ENCODE peak calls at places on chromosome 5, in six cellular contexts. W is HCT116; Q is mucosa of descending colon; M is CD8-positive, alpha-beta T cell; F is CD4-positive, alpha-beta T cell; N is fibroblast of mammary gland. P is an unnamed sample.

GRCh38 chr5:113000466-113000865 is 23.9 kb downstream of the DCP2 start:
- DNase-seq in W (no peak), N (peak; percentile 43), M (no peak), Q (no peak), F (no peak), P (no peak)

GRCh38 chr5:43034591-43034968 is 5.5 kb downstream of the ANXA2R start:
- DNase-seq in N (peak; percentile 52), F (peak; percentile 16), M (peak; percentile 38), W (no peak), Q (no peak), P (no peak)

GRCh38 chr5:66469684-66470083 is 126.5 kb upstream of the MAST4 start:
- DNase-seq in Q (no peak), N (peak; percentile 5), M (no peak), F (no peak), W (peak; percentile 6), P (no peak)

GRCh38 chr5:133309166-133309791 is 257.5 kb downstream of the HSPA4 start:
- DNase-seq in M (no peak), N (no peak), Q (no peak), W (no peak), F (no peak), P (no peak)

GRCh38 chr5:67964619-67965018 is 250.9 kb upstream of the PIK3R1 start:
- DNase-seq in N (no peak), F (no peak), W (no peak), M (no peak), Q (no peak), P (no peak)

GRCh38 chr5:90983148-90983547 is 400.0 kb downstream of the ARRDC3 start:
- DNase-seq in N (peak; percentile 91), F (no peak), W (no peak), M (no peak), Q (no peak), P (no peak)

GRCh38 chr5:172678902-172679301 is 37.8 kb downstream of the NEURL1B start:
- DNase-seq in W (no peak), Q (no peak), F (no peak), M (no peak), N (no peak), P (no peak)

GRCh38 chr5:103490340-103490739 is 72.2 kb downstream of the NUDT12 start:
- DNase-seq in Q (no peak), W (no peak), F (no peak), N (no peak), M (no peak), P (no peak)

GRCh38 chr5:125549322-125549871 is 803.0 kb upstream of the ZNF608 start:
- DNase-seq in Q (no peak), F (no peak), N (no peak), W (no peak), M (no peak), P (no peak)

GRCh38 chr5:112483704-112484103 is 64.6 kb upstream of the EPB41L4A start:
- DNase-seq in F (no peak), N (no peak), Q (no peak), W (no peak), M (no peak), P (no peak)

GRCh38 chr5:155193018-155193417 is 179.5 kb downstream of the KIF4B start:
- DNase-seq in W (no peak), F (no peak), M (no peak), N (no peak), Q (no peak), P (no peak)

GRCh38 chr5:151612689-151613427 is 21.7 kb upstream of the FAT2 start:
- DNase-seq in W (peak; percentile 19), N (no peak), F (no peak), M (peak; percentile 48), Q (no peak), P (no peak)

GRCh38 chr5:179615203-179615602 is 8.3 kb downstream of the HNRNPH1 start:
- DNase-seq in M (no peak), Q (no peak), W (no peak), F (no peak), N (no peak), P (no peak)

GRCh38 chr5:110414360-110414759 is 312.1 kb downstream of the TMEM232 start:
- DNase-seq in M (no peak), W (no peak), F (no peak), N (peak; percentile 24), Q (no peak), P (no peak)

GRCh38 chr5:171451421-171451820 is 32.0 kb downstream of the FGF18 start:
- DNase-seq in W (no peak), F (no peak), M (no peak), N (no peak), Q (no peak), P (no peak)

GRCh38 chr5:146079695-146080361 is 25.5 kb downstream of the PLAC8L1 start:
- DNase-seq in N (peak; percentile 34), Q (no peak), M (no peak), F (no peak), W (peak; percentile 12), P (no peak)

GRCh38 chr5:149796025-149796424 is 65.9 kb downstream of the PPARGC1B start:
- DNase-seq in M (no peak), N (no peak), Q (no peak), W (no peak), F (no peak), P (no peak)

GRCh38 chr5:32057157-32058096 is 116.7 kb downstream of the GOLPH3 start:
- DNase-seq in Q (no peak), W (peak; percentile 15), M (no peak), N (peak; percentile 56), F (no peak), P (no peak)
- TF ChIP-seq CTCF in Q (no peak), W (no peak), M (no peak), N (peak; percentile 48), F (no peak), P (peak; percentile 44)

GRCh38 chr5:26519245-26519644 is 519.1 kb downstream of the CDH9 start:
- DNase-seq in Q (no peak), N (no peak), W (no peak), M (no peak), F (no peak), P (no peak)
- TF ChIP-seq CTCF in Q (no peak), N (no peak), W (no peak), M (no peak), F (no peak), P (no peak)

DNA sequence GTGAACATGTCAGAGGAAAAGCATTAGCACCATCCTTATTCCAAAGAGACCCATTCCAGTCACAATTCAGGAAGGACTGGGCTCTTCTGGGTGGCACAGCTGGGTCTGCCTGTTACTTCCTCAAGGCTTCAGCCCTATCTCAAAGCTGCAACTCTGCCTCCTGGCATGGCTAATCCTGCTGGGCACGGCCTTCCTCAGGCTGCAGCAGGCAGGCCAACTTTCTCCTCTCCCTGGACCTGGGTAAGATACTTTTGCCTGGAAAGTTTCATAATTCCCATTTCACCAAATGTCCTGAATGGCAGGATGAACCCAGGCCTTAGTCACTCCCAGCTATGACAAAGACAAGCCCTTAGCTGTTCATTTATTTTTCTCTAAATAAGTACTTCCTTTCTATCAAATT is 50.1 kb downstream of the MACROH2A1 start:
- DNase-seq in W (no peak), Q (no peak), N (peak; percentile 20), F (no peak), M (no peak), P (no peak)
- TF ChIP-seq CTCF in W (no peak), Q (no peak), N (no peak), F (no peak), M (no peak), P (no peak)

GRCh38 chr5:176743828-176744583 is 66.4 kb upstream of the UNC5A start:
- DNase-seq in Q (no peak), N (no peak), W (no peak), M (no peak), F (no peak), P (no peak)

GRCh38 chr5:176741566-176742211 is 68.7 kb upstream of the UNC5A start:
- DNase-seq in F (no peak), W (no peak), N (no peak), M (no peak), Q (no peak), P (no peak)

GRCh38 chr5:176743136-176743827 is 67.1 kb upstream of the UNC5A start:
- DNase-seq in N (no peak), M (no peak), W (no peak), Q (no peak), F (no peak), P (no peak)

GRCh38 chr5:176742246-176743105 is 67.9 kb upstream of the UNC5A start:
- DNase-seq in F (no peak), Q (no peak), W (no peak), M (no peak), N (no peak), P (no peak)

DNA sequence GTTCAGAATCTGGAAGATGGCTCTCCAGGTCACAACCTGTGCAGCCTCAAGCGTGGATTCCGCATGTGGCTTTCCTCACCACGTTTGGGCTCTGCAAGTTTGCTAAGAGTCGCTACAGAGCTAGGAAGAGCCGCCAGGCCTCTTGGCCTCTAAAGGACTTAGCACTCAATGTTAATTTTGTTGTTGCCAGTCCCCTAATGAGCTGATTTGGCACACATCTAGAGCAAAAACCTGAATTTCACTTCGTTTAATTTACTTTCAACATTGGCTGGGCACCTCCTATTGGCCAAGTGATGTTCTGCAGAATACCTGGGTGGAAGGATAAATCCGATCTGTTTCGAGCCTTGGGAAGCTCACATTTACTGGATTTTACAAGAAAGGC is 65.8 kb upstream of the UNC5A start:
- DNase-seq in F (no peak), M (no peak), Q (no peak), W (no peak), N (peak; percentile 3), P (no peak)
- TF ChIP-seq CTCF in F (no peak), M (peak; percentile 26), Q (no peak), W (peak; percentile 35), N (peak; percentile 21), P (peak; percentile 50)

GRCh38 chr5:142913728-142914338 is 143.7 kb downstream of the ARHGAP26 start:
- DNase-seq in M (no peak), Q (no peak), N (no peak), W (no peak), F (no peak), P (no peak)

GRCh38 chr5:142911775-142912174 is 141.6 kb downstream of the ARHGAP26 start:
- DNase-seq in F (no peak), M (no peak), W (no peak), N (no peak), Q (no peak), P (no peak)

GRCh38 chr5:142918959-142919635 is 148.9 kb downstream of the ARHGAP26 start:
- DNase-seq in W (no peak), F (no peak), N (no peak), Q (no peak), M (no peak), P (no peak)

GRCh38 chr5:142915038-142915437 is 144.9 kb downstream of the ARHGAP26 start:
- DNase-seq in M (no peak), N (no peak), Q (no peak), F (no peak), W (no peak), P (no peak)

GRCh38 chr5:142915840-142916424 is 145.8 kb downstream of the ARHGAP26 start:
- DNase-seq in M (no peak), W (no peak), N (peak; percentile 18), Q (no peak), F (no peak), P (peak; percentile 31)
- TF ChIP-seq CTCF in M (no peak), W (peak; percentile 75), N (peak; percentile 58), Q (peak; percentile 19), F (no peak), P (peak; percentile 76)

DNA sequence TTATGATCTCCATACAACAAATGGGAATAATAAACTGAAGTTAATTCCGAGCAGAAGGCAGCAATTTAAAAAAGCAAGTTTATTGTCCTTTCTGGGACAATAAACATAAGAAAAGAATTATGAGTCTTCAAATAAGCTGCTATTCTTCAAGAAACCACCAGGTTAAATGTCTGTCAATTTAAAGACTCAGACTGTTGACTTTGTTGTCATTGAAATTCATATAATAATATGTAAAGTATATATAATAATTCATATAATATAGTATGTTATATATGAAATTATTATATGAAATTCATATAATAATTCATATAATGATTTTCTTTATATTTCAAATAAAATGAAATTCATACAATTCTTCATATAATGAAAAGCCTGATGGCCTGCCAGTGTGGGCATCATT is 497.5 kb upstream of the RGMB start:
- DNase-seq in M (no peak), Q (no peak), F (no peak), W (no peak), N (no peak), P (no peak)
- TF ChIP-seq CTCF in M (no peak), Q (no peak), F (no peak), W (no peak), N (no peak), P (peak; percentile 12)

P was measured in progenitor cell of endocrine pancreas.